ENCODE peak calls at places on chromosomes 11 and 22, in seven cellular contexts. B is kidney; Y is spleen; R is epithelial cell of esophagus; M is CD4-positive, alpha-beta T cell; F is GM20000; Q is left ventricle myocardium inferior. C is an unnamed sample.

GRCh38 chr11:60131943-60132342 is 43.5 kb downstream of the MS4A2 start:
- DNase-seq in B (no peak), Y (no peak), R (no peak), M (no peak), F (no peak), Q (no peak), C (no peak)

GRCh38 chr22:40156001-40156516 is 21.7 kb upstream of the TNRC6B start:
- DNase-seq in B (no peak), Y (no peak), R (peak; percentile 91), M (no peak), F (no peak), Q (no peak), C (no peak)

GRCh38 chr11:11334607-11335006 is 18.4 kb downstream of the CSNK2A3 start:
- DNase-seq in B (no peak), Y (no peak), R (no peak), M (no peak), F (no peak), Q (no peak), C (no peak)

GRCh38 chr22:22103078-22103593 is 120.5 kb upstream of the TOP3B start:
- DNase-seq in B (no peak), Y (no peak), R (no peak), M (no peak), F (no peak), Q (no peak), C (no peak)

GRCh38 chr11:35257287-35257686 is 118.3 kb downstream of the CD44 start:
- DNase-seq in B (no peak), Y (no peak), R (no peak), M (no peak), F (peak; percentile 72), Q (no peak), C (peak; percentile 68)

GRCh38 chr22:40512426-40513136 is 123.9 kb downstream of the MRTFA start:
- DNase-seq in B (no peak), Y (no peak), R (peak; percentile 97), M (no peak), F (no peak), Q (no peak), C (no peak)

GRCh38 chr22:34992672-34993071 is 73.3 kb upstream of the ISX start:
- DNase-seq in B (no peak), Y (no peak), R (no peak), M (no peak), F (no peak), Q (no peak), C (no peak)

GRCh38 chr22:43537019-43537585 is 125.3 kb downstream of the MPPED1 start:
- DNase-seq in B (peak; percentile 45), Y (no peak), R (peak; percentile 20), M (no peak), F (no peak), Q (no peak), C (no peak)

GRCh38 chr11:118597556-118597955 is 9.9 kb upstream of the PHLDB1 start:
- DNase-seq in B (no peak), Y (no peak), R (no peak), M (no peak), F (no peak), Q (no peak), C (no peak)

GRCh38 chr11:117881217-117881616 is 4.8 kb upstream of the FXYD6 start:
- DNase-seq in B (no peak), Y (no peak), R (no peak), M (no peak), F (no peak), Q (no peak), C (no peak)

GRCh38 chr11:122748968-122749687 is 89.2 kb upstream of the CRTAM start:
- DNase-seq in B (no peak), Y (no peak), R (peak; percentile 89), M (peak; percentile 30), F (peak; percentile 70), Q (no peak), C (peak; percentile 72)

GRCh38 chr11:9078113-9079041 is 13.0 kb downstream of the SCUBE2 start:
- DNase-seq in B (no peak), Y (no peak), R (no peak), M (no peak), F (no peak), Q (no peak), C (no peak)
- TF ChIP-seq CTCF in B (no peak), Y (no peak), R (no peak), M (no peak), F (no peak), Q (no peak), C (no peak)

GRCh38 chr11:108788565-108789199 is 123.8 kb downstream of the DDX10 start:
- DNase-seq in B (no peak), Y (no peak), R (peak; percentile 50), M (no peak), F (peak; percentile 11), Q (no peak), C (peak; percentile 24)
- TF ChIP-seq CTCF in B (peak; percentile 47), Y (no peak), R (peak; percentile 58), M (no peak), F (peak; percentile 11), Q (peak; percentile 48), C (peak; percentile 47)

GRCh38 chr11:74730601-74731260 is 495 bp downstream of the CHRDL2 start:
- DNase-seq in B (no peak), Y (no peak), R (no peak), M (no peak), F (no peak), Q (no peak), C (no peak)

GRCh38 chr11:74736031-74736430 is 4.8 kb upstream of the CHRDL2 start:
- DNase-seq in B (no peak), Y (no peak), R (no peak), M (no peak), F (no peak), Q (no peak), C (no peak)

GRCh38 chr11:74729397-74729796 is 1.8 kb downstream of the CHRDL2 start:
- DNase-seq in B (no peak), Y (no peak), R (no peak), M (no peak), F (no peak), Q (no peak), C (no peak)

GRCh38 chr11:74735566-74735965 is 4.3 kb upstream of the CHRDL2 start:
- DNase-seq in B (no peak), Y (no peak), R (no peak), M (no peak), F (no peak), Q (no peak), C (no peak)

DNA sequence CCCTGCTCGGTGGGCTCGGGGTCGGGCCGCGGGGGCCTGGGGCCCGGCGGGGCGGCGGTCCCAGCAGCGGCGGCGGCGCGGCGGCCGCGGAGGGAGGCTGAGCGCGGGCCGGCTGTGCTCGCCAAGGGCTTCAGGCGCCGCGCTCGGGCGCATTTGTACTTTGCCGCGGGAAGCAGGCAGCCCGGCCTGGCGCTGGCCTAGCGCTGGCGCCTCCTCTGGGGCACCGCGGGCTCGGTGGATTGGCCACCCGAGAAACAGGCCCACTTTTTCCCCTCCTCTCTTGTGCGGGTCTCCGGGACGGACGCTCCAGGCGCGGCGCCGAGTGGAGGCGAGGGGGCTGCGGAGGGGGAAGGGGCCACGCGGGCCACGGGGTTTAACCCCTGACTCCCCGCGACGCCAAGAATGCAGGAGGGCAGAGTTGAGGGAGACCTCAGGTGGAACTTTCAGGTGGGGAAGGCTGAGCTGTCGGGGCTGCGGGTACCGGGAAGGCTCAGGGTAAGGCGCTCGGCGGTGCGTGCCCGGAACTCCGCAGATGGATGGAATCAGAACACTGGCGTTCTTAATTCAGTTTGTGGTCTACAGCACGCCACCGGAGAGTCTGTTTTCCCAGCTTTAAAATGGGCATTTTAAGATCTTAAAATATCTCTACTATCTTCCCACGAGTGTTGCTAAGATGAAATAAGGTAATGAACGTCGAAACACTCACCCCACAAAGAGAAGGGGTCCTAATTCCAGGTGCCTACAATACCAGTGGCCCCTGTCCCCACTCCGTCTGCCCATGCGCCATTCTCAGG is at the start of gene CHRDL2:
- DNase-seq in B (no peak), Y (no peak), R (peak; percentile 35), M (no peak), F (no peak), Q (no peak), C (no peak)
- TF ChIP-seq CTCF in B (no peak), Y (no peak), R (no peak), M (no peak), F (no peak), Q (no peak), C (no peak)

GRCh38 chr22:23801238-23801821 is 14.6 kb downstream of the SMARCB1 start:
- DNase-seq in B (peak; percentile 30), Y (no peak), R (no peak), M (no peak), F (no peak), Q (no peak), C (no peak)

GRCh38 chr22:23793326-23793725 is 6.6 kb downstream of the SMARCB1 start:
- DNase-seq in B (peak; percentile 43), Y (peak; percentile 53), R (no peak), M (no peak), F (no peak), Q (no peak), C (no peak)

GRCh38 chr22:23800297-23801237 is 13.8 kb downstream of the SMARCB1 start:
- DNase-seq in B (peak; percentile 52), Y (peak; percentile 86), R (no peak), M (no peak), F (peak; percentile 76), Q (no peak), C (peak; percentile 82)

GRCh38 chr22:23791737-23792645 is 5.2 kb downstream of the SMARCB1 start:
- DNase-seq in B (peak; percentile 58), Y (peak; percentile 58), R (no peak), M (no peak), F (peak; percentile 1), Q (no peak), C (no peak)

GRCh38 chr22:23796461-23796860 is 9.7 kb downstream of the SMARCB1 start:
- DNase-seq in B (peak; percentile 6), Y (no peak), R (no peak), M (no peak), F (no peak), Q (no peak), C (no peak)
- TF ChIP-seq CTCF in B (no peak), Y (no peak), R (no peak), M (no peak), F (no peak), Q (no peak), C (no peak)

GRCh38 chr11:43922295-43922648 is 20.2 kb upstream of the C11orf96 start:
- DNase-seq in B (no peak), Y (no peak), R (no peak), M (no peak), F (no peak), Q (no peak), C (no peak)

GRCh38 chr11:43920598-43921419 is 21.6 kb upstream of the C11orf96 start:
- DNase-seq in B (no peak), Y (no peak), R (peak; percentile 100), M (no peak), F (no peak), Q (peak; percentile 43), C (peak; percentile 16)

GRCh38 chr11:43922974-43923326 is 19.5 kb upstream of the C11orf96 start:
- DNase-seq in B (no peak), Y (no peak), R (no peak), M (no peak), F (no peak), Q (no peak), C (no peak)

GRCh38 chr11:43919852-43920597 is 22.4 kb upstream of the C11orf96 start:
- DNase-seq in B (no peak), Y (no peak), R (no peak), M (no peak), F (no peak), Q (no peak), C (no peak)

GRCh38 chr11:43921561-43922294 is 20.7 kb upstream of the C11orf96 start:
- DNase-seq in B (no peak), Y (no peak), R (no peak), M (no peak), F (no peak), Q (no peak), C (no peak)
- TF ChIP-seq CTCF in B (no peak), Y (no peak), R (no peak), M (no peak), F (no peak), Q (no peak), C (no peak)